ENCODE peak calls at places on chromosomes 6 and 20, in ten cellular contexts. C, K, M, A, V, T, B, O, Y and D are unnamed samples.

GRCh38 chr20:46362931-46363872 is 43.2 kb downstream of the ELMO2 start:
- DNase-seq in V (no peak), O (no peak), K (no peak), B (no peak), A (no peak), T (peak), M (no peak), Y (no peak), C (no peak), D (no peak)

GRCh38 chr6:15495375-15495901 is 167.4 kb downstream of the DTNBP1 start:
- DNase-seq in T (no peak), K (no peak), V (no peak), C (peak), A (no peak), O (no peak), M (no peak), Y (no peak), B (peak), D (no peak)

GRCh38 chr6:133551436-133551835 is 310.3 kb downstream of the EYA4 start:
- DNase-seq in T (no peak), A (no peak), C (no peak), Y (no peak), K (no peak), O (no peak), B (no peak), M (no peak), V (no peak), D (no peak)

GRCh38 chr6:40819182-40819834 is 219.7 kb downstream of the UNC5CL start:
- DNase-seq in C (no peak), K (no peak), V (no peak), O (no peak), M (no peak), A (no peak), Y (no peak), B (no peak), T (no peak), D (no peak)

GRCh38 chr6:154071236-154071635 is 32.2 kb downstream of the OPRM1 start:
- DNase-seq in B (no peak), A (no peak), O (no peak), C (no peak), T (no peak), K (no peak), Y (peak), V (no peak), M (no peak), D (no peak)

GRCh38 chr6:75250552-75250951 is 7.0 kb upstream of the COX7A2 start:
- DNase-seq in M (no peak), C (no peak), Y (no peak), V (no peak), K (no peak), B (no peak), T (no peak), O (no peak), A (no peak), D (no peak)

GRCh38 chr20:59518881-59519706 is 85.2 kb upstream of the PHACTR3 start:
- DNase-seq in C (peak), T (no peak), K (peak), A (peak), M (peak), O (peak), B (no peak), V (peak), Y (peak), D (no peak)

GRCh38 chr20:48791014-48791413 is 36.8 kb downstream of the PREX1 start:
- DNase-seq in M (no peak), A (no peak), Y (peak), V (no peak), K (no peak), B (no peak), T (no peak), O (no peak), C (no peak), D (peak)

GRCh38 chr6:100657678-100658330 is 193.1 kb upstream of the SIM1 start:
- DNase-seq in C (no peak), M (no peak), V (no peak), A (no peak), K (no peak), T (no peak), B (no peak), O (no peak), Y (no peak), D (no peak)

GRCh38 chr6:116682334-116682712 is 1.3 kb downstream of the KPNA5 start:
- DNase-seq in O (no peak), A (no peak), M (no peak), Y (peak), C (no peak), V (no peak), B (no peak), T (peak), K (no peak), D (no peak)

GRCh38 chr6:166417285-166417691 is 34.5 kb upstream of the MPC1 start:
- DNase-seq in K (no peak), C (no peak), V (no peak), M (no peak), A (no peak), Y (no peak), T (no peak), O (no peak), B (no peak), D (no peak)

GRCh38 chr20:57330998-57331397 is 1.4 kb downstream of the SPO11 start:
- DNase-seq in Y (no peak), V (no peak), A (no peak), T (no peak), M (no peak), O (no peak), C (no peak), K (no peak), B (no peak), D (no peak)

GRCh38 chr6:85675030-85675819 is 32.5 kb upstream of the SYNCRIP start:
- DNase-seq in B (no peak), M (no peak), O (no peak), A (no peak), C (peak), V (no peak), T (no peak), Y (no peak), K (no peak), D (no peak)

GRCh38 chr20:2658414-2659354 is 5.3 kb downstream of the IDH3B start:
- DNase-seq in M (no peak), A (no peak), O (no peak), V (peak), Y (no peak), K (peak), T (no peak), B (no peak), C (no peak), D (no peak)

GRCh38 chr6:170101281-170102035 is 189.4 kb downstream of the DLL1 start:
- DNase-seq in Y (no peak), B (peak), T (no peak), M (peak), C (peak), A (no peak), O (no peak), V (no peak), K (peak), D (peak)

GRCh38 chr6:137246801-137247202 is 27.6 kb upstream of the IFNGR1 start:
- DNase-seq in C (no peak), O (no peak), Y (no peak), V (no peak), B (no peak), M (no peak), T (no peak), K (no peak), A (no peak), D (no peak)

GRCh38 chr6:32692019-32692418 is 25.6 kb upstream of the HLA-DQB1 start:
- DNase-seq in K (no peak), B (no peak), V (peak), C (peak), T (peak), M (peak), Y (no peak), A (no peak), O (no peak), D (no peak)

GRCh38 chr20:37166867-37167266 is 12.3 kb upstream of the RPN2 start:
- DNase-seq in O (no peak), V (no peak), B (no peak), M (no peak), A (no peak), K (no peak), T (no peak), Y (no peak), C (no peak), D (no peak)

GRCh38 chr20:17557675-17558006 is 12.2 kb upstream of the DSTN start:
- DNase-seq in K (no peak), T (no peak), C (peak), B (no peak), M (peak), V (peak), A (no peak), O (no peak), Y (no peak), D (no peak)

GRCh38 chr20:60483371-60483770 is 525.1 kb downstream of the CDH26 start:
- DNase-seq in A (peak), C (no peak), V (no peak), T (no peak), M (no peak), O (no peak), B (no peak), K (no peak), Y (no peak), D (no peak)

GRCh38 chr20:10469599-10469998 is 34.5 kb downstream of the SLX4IP start:
- DNase-seq in A (no peak), B (peak), M (no peak), T (no peak), O (no peak), Y (peak), C (peak), V (peak), K (no peak), D (peak)

GRCh38 chr6:129860901-129861665 is at the start of gene TMEM244:
- DNase-seq in C (no peak), K (no peak), B (no peak), Y (no peak), T (no peak), A (no peak), M (no peak), O (no peak), V (no peak), D (no peak)

GRCh38 chr6:30002871-30003270 is 58.2 kb upstream of the POLR1H start:
- DNase-seq in M (no peak), B (no peak), T (no peak), Y (no peak), K (no peak), A (no peak), C (no peak), V (no peak), O (no peak), D (no peak)

GRCh38 chr6:137827411-137827940 is 39.6 kb upstream of the TNFAIP3 start:
- DNase-seq in A (no peak), O (no peak), V (no peak), K (no peak), Y (no peak), B (no peak), C (no peak), M (no peak), T (no peak), D (no peak)

GRCh38 chr6:157669747-157670216 is 153.3 kb upstream of the SNX9 start:
- DNase-seq in O (no peak), V (peak), A (peak), C (peak), Y (peak), M (peak), K (peak), B (peak), T (no peak), D (peak)

GRCh38 chr6:155228549-155229166 is 35.2 kb upstream of the CLDN20 start:
- DNase-seq in C (no peak), K (no peak), O (no peak), Y (no peak), V (no peak), T (no peak), M (no peak), A (no peak), B (no peak), D (no peak)

GRCh38 chr20:50636601-50637539 is 54.5 kb downstream of the RIPOR3 start:
- DNase-seq in C (no peak), V (peak), A (no peak), T (no peak), K (no peak), M (no peak), O (no peak), Y (no peak), B (no peak), D (no peak)
- TF ChIP-seq POLR2AphosphoS5 in C (no peak), V (no peak), A (no peak), T (no peak), K (no peak), M (no peak), O (no peak), Y (no peak), B (no peak), D (no peak)

DNA sequence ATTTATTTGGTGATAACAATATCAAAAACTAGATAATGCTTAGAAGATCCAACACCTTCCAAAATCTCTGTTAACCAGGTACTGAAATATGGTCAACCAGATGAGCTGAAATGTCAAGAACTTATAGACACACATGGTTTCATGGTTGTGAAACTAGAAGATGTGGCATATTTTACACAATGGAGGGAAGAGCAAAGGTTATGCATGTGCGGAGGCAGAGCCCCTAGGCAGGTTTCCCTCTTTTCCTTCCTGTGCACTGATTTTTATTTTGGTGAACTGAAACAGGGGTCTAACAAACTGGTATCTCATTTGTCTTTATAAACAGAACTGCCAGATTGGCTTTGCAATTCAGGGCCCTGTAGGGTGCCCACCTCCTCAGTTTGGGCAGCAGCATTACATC is 91.6 kb downstream of the PRL start:
- DNase-seq in Y (no peak), C (no peak), A (no peak), V (no peak), M (no peak), O (no peak), T (no peak), B (no peak), K (no peak), D (no peak)
- TF ChIP-seq EP300 in Y (no peak), C (no peak), A (no peak), V (no peak), M (no peak), O (no peak), T (no peak), B (no peak), K (no peak), D (no peak)

DNA sequence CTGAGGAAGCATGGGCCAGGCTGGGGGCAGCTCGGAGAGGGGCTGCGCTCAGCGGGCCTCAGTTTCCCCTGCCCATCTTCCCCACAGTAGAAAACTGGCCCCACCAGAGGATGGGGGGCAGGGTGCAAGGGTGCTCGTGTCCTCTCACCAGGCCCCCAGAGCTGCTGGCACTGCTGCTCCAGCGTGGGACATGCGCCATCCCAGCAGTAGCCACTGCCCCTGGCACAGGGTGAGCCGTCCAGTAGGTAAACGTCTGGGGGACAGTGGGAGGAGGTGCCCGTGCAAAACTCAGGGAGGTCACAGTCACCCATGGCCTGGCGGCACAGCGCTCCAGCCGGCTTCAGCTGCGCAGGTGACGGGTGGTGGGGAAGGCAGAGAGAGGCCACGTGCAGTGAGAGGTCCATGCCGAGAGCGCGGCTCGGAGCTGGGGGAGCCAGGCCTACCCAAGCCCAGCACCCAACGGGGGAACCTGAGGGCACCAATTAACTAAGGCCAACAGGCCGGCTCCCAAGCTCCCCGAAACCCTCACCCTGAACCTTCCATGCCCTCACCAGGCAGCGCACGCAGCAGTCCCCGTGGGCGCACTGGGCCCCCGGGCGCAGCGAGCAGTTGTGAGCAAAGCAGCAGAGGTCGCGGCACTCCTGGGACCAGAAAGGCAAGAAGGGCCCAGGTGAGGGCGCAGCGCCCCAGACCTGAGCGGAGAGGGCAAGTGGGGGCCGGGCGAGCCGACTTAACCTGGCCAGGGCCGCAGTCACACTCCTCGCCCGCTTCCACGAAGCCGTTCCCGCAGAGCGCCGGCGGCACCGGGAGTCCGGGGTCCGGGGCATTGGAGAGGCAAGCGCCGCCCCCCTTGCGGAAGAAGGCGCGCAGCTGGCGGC is 9.0 kb upstream of the GFRA4 start:
- DNase-seq in Y (peak), K (peak), A (no peak), V (no peak), C (no peak), T (no peak), O (no peak), M (no peak), B (no peak), D (no peak)
- H3K4me3 ChIP-seq in Y (no peak), K (peak), A (no peak), V (peak), C (no peak), T (no peak), O (no peak), M (peak), B (peak), D (no peak)

GRCh38 chr6:125153541-125154183 is at the start of gene TPD52L1:
- DNase-seq in V (peak), B (peak), M (peak), T (no peak), Y (peak), A (no peak), K (peak), C (peak), O (peak), D (peak)

GRCh38 chr6:125156496-125156895 is 2.9 kb downstream of the TPD52L1 start:
- DNase-seq in C (no peak), T (no peak), A (no peak), O (no peak), M (no peak), V (no peak), B (no peak), Y (no peak), K (no peak), D (no peak)

GRCh38 chr6:125151715-125152114 is 1.9 kb upstream of the TPD52L1 start:
- DNase-seq in T (no peak), V (no peak), K (no peak), B (no peak), M (no peak), O (no peak), A (no peak), Y (no peak), C (no peak), D (no peak)

GRCh38 chr6:125155344-125155743 is 1.8 kb downstream of the TPD52L1 start:
- DNase-seq in Y (no peak), V (no peak), O (no peak), K (no peak), C (no peak), A (no peak), M (no peak), T (no peak), B (no peak), D (no peak)

DNA sequence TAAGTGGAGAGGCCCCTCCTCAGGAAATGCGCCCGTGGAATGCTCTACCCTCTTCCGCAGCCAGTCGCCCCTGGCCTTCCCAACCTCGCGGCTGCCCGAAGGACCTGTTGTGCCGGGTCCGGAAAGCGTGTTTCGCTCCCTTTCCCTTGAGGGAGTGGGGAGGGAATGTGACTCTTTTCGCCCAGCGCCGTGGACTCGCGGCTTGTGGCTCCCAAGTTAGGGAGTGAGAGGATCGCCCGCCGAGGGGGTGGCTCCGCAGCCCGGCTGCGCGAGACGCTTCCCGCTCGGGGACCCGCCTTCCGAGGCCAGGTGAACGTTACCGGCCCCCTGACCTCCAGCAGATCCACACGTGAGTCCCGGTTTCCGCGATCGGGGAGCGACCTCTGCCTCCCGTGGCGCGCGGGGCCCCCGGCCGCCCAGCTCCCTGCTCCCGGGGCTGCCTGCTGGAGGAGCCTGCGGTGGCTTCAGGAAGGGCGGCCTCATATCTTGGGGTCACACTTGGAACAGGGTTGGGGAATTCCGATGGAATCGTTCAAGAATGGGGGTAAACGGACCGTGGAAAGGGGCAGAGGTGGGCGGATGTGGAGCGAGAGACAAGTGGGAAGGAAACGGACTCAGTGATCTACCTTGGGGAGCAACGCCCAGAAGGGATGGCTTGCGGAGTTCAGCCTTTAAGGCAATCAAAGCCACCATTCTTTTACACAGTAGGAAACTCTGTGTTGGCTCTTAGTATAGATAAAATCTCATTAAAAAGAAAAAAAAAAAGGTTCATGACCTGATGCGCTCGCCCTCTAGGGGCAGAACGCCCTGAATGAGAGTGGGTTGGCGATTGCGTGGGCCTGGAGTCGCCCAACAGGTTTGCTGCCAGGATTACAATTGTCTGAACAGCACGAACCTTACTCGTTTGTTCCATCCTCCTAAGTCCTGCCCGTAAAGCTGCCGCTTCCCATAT is 887 bp downstream of the TPD52L1 start:
- DNase-seq in O (peak), K (peak), T (no peak), M (no peak), C (peak), A (no peak), B (peak), V (peak), Y (peak), D (peak)
- TF ChIP-seq POLR2AphosphoS5 in O (no peak), K (no peak), T (no peak), M (no peak), C (no peak), A (no peak), B (no peak), V (no peak), Y (no peak), D (no peak)

DNA sequence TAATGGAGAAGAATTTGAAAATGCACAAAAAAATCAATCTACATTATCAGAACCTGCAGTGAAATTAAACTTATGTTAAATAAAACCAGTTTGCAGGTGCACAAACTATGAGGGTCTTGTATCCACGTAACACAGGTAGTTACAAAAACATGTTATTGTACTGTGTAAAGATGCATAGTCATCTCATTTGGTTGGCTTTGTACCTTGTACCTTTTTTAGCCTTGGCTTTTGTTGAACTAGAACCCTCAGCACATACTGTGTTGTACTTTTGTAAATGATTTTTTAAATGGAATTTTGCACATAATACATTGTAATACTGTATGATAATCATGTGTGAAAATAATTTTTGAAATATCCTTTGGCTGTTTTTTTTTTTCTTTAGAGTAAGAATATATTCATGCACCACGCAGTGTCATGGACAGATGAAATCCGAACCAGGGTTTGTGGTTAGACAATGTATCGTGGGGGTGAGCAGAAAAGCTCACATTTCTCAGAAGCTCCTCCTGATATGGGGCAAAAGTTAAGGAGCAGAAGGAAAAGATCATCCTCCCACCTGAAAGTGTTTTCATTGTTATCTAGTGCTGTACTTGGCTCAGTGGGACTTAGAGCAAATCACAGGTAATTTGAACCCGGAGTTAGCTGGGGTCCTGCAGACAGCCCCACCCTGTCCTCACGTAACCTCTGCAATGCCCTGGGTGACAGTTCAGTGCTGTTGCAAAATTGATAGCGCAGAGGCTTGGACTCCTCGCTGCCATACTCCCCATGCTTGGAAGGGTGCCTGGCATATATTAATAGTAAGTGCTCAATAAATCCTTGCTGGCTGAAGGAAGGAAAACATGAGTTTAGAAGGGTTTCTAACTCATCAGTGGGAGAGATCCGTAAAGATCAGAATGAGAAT is 14.8 kb upstream of the NAA20 start:
- DNase-seq in O (no peak), V (peak), A (no peak), M (no peak), Y (no peak), B (no peak), K (no peak), C (no peak), T (no peak), D (no peak)
- TF ChIP-seq EP300 in O (no peak), V (peak), A (no peak), M (no peak), Y (no peak), B (no peak), K (no peak), C (no peak), T (no peak), D (no peak)